ENCODE peak calls at places on chromosomes 3 and 15, in five cellular contexts. One of them, this sample, is unnamed. For H3K9me3, the result is how much of the 10 kb centered on the place peaks cover.

GRCh38 chr3:156509209-156510174 is 45.4 kb downstream of the SSR3 start:
- DNase-seq in aorta: no peak
- DNase-seq in neural progenitor cell: peak
- DNase-seq in right lobe of liver: no peak
- DNase-seq in WERI-Rb-1: no peak
- DNase-seq in this sample: no peak

GRCh38 chr15:63601026-63601726 is 4.0 kb downstream of the FBXL22 start:
- DNase-seq in WERI-Rb-1: peak
- DNase-seq in neural progenitor cell: peak
- DNase-seq in aorta: peak
- DNase-seq in right lobe of liver: no peak
- DNase-seq in this sample: peak

GRCh38 chr15:78709263-78709882 is 68.4 kb upstream of the CHRNB4 start:
- DNase-seq in right lobe of liver: peak
- DNase-seq in WERI-Rb-1: peak
- DNase-seq in aorta: peak
- DNase-seq in neural progenitor cell: peak
- DNase-seq in this sample: peak

GRCh38 chr3:155032918-155033317 is 47.2 kb upstream of the MME start:
- DNase-seq in right lobe of liver: no peak
- DNase-seq in neural progenitor cell: no peak
- DNase-seq in WERI-Rb-1: no peak
- DNase-seq in aorta: no peak
- DNase-seq in this sample: no peak

GRCh38 chr3:62659660-62660059 is 215.6 kb downstream of the CADPS start:
- DNase-seq in aorta: no peak
- DNase-seq in WERI-Rb-1: no peak
- DNase-seq in right lobe of liver: no peak
- DNase-seq in neural progenitor cell: no peak
- DNase-seq in this sample: no peak

GRCh38 chr3:104031598-104031997 is 1335.1 kb upstream of the ALCAM start:
- DNase-seq in right lobe of liver: no peak
- DNase-seq in aorta: no peak
- DNase-seq in WERI-Rb-1: no peak
- DNase-seq in neural progenitor cell: no peak
- DNase-seq in this sample: no peak

GRCh38 chr15:39135989-39136388 is 444.9 kb upstream of the THBS1 start:
- DNase-seq in right lobe of liver: no peak
- DNase-seq in neural progenitor cell: no peak
- DNase-seq in WERI-Rb-1: no peak
- DNase-seq in aorta: no peak
- DNase-seq in this sample: no peak

GRCh38 chr3:127388412-127388811 is 100.6 kb upstream of the PRR20G start:
- DNase-seq in neural progenitor cell: no peak
- DNase-seq in WERI-Rb-1: no peak
- DNase-seq in aorta: no peak
- DNase-seq in right lobe of liver: no peak
- DNase-seq in this sample: peak

GRCh38 chr3:158458464-158458863 is 112.5 kb upstream of the MLF1 start:
- DNase-seq in WERI-Rb-1: no peak
- DNase-seq in aorta: no peak
- DNase-seq in neural progenitor cell: no peak
- DNase-seq in right lobe of liver: no peak
- DNase-seq in this sample: no peak

GRCh38 chr3:42476225-42477160 is 25.9 kb upstream of the VIPR1 start:
- DNase-seq in aorta: no peak
- DNase-seq in WERI-Rb-1: peak
- DNase-seq in neural progenitor cell: no peak
- DNase-seq in right lobe of liver: no peak
- DNase-seq in this sample: no peak

GRCh38 chr15:65757256-65757655 is 34.8 kb downstream of the DENND4A start:
- DNase-seq in neural progenitor cell: no peak
- DNase-seq in WERI-Rb-1: peak
- DNase-seq in aorta: no peak
- DNase-seq in right lobe of liver: no peak
- DNase-seq in this sample: no peak

GRCh38 chr3:45865568-45865955 is 20.8 kb upstream of the CCR9 start:
- DNase-seq in neural progenitor cell: no peak
- DNase-seq in right lobe of liver: no peak
- DNase-seq in WERI-Rb-1: no peak
- DNase-seq in aorta: no peak
- DNase-seq in this sample: no peak

GRCh38 chr15:93030430-93031102 is 58.4 kb downstream of the RGMA start:
- DNase-seq in right lobe of liver: peak
- DNase-seq in neural progenitor cell: peak
- DNase-seq in aorta: peak
- DNase-seq in WERI-Rb-1: peak
- DNase-seq in this sample: peak

GRCh38 chr3:134345202-134345601 is 29.0 kb downstream of the AMOTL2 start:
- DNase-seq in right lobe of liver: no peak
- DNase-seq in aorta: peak
- DNase-seq in neural progenitor cell: no peak
- DNase-seq in WERI-Rb-1: no peak
- DNase-seq in this sample: no peak

GRCh38 chr3:172629470-172629869 is 81.4 kb downstream of the NCEH1 start:
- DNase-seq in right lobe of liver: no peak
- DNase-seq in neural progenitor cell: no peak
- DNase-seq in WERI-Rb-1: no peak
- DNase-seq in aorta: no peak
- DNase-seq in this sample: no peak

GRCh38 chr3:172626241-172626640 is 84.6 kb downstream of the NCEH1 start:
- DNase-seq in right lobe of liver: no peak
- DNase-seq in WERI-Rb-1: no peak
- DNase-seq in neural progenitor cell: no peak
- DNase-seq in aorta: no peak
- DNase-seq in this sample: no peak

GRCh38 chr3:172625404-172625803 is 85.5 kb downstream of the NCEH1 start:
- DNase-seq in right lobe of liver: no peak
- DNase-seq in aorta: no peak
- DNase-seq in neural progenitor cell: no peak
- DNase-seq in WERI-Rb-1: no peak
- DNase-seq in this sample: no peak

GRCh38 chr3:172624999-172625398 is 85.9 kb downstream of the NCEH1 start:
- DNase-seq in WERI-Rb-1: no peak
- DNase-seq in right lobe of liver: no peak
- DNase-seq in neural progenitor cell: no peak
- DNase-seq in aorta: no peak
- DNase-seq in this sample: no peak

GRCh38 chr3:172627057-172627809 is 83.6 kb downstream of the NCEH1 start:
- DNase-seq in right lobe of liver: no peak
- DNase-seq in WERI-Rb-1: no peak
- DNase-seq in neural progenitor cell: no peak
- DNase-seq in aorta: no peak
- DNase-seq in this sample: no peak
- H3K9me3 ChIP-seq in right lobe of liver: under half
- H3K9me3 ChIP-seq in WERI-Rb-1: under half
- H3K9me3 ChIP-seq in neural progenitor cell: under half
- H3K9me3 ChIP-seq in aorta: under half
- H3K9me3 ChIP-seq in this sample: under half

DNA sequence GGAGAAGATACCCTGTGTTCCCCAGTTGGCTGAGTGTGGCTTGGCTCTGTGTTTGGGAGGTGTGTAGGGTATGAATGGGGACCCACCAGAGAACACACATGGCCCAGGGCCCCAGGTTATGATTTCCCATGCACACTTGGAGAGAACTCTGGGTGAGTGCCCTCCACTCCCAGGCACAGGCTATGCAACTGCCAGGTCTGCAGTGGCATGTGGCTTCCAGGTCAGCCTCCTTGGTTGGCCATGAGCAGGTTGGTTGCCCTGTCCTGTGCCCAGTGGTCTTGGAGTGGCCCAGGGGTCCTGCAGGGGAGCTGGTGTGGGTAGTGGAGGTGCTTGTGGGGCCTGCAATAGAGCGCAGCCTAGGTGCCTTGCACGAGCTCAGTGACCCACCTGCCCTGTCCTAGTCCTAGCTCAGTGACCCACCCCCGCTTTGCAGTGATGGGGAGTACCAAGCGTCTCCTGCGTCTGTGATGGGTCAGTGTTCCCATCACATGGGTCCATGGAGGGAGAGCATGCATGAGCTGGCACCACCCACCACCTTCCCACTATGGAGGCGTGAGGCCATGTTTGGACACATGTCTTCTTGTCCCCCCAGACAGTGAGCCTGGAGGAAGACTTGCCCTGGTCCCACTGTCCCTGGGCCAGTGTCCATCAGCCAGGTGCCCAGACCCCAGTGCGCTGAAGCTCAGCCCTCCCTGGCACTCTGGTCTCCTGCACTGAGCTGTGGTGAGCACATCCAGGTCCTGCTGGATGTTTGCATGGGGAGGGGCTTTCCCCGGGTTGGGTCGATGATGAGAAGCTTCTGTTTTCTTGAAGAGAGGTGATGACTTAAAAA is 217.3 kb downstream of the SNRPN start:
- DNase-seq in aorta: peak
- DNase-seq in neural progenitor cell: no peak
- DNase-seq in right lobe of liver: peak
- DNase-seq in WERI-Rb-1: peak
- DNase-seq in this sample: peak
- H3K9me3 ChIP-seq in aorta: under half
- H3K9me3 ChIP-seq in neural progenitor cell: under half
- H3K9me3 ChIP-seq in right lobe of liver: under half
- H3K9me3 ChIP-seq in WERI-Rb-1: under half
- H3K9me3 ChIP-seq in this sample: half or more

DNA sequence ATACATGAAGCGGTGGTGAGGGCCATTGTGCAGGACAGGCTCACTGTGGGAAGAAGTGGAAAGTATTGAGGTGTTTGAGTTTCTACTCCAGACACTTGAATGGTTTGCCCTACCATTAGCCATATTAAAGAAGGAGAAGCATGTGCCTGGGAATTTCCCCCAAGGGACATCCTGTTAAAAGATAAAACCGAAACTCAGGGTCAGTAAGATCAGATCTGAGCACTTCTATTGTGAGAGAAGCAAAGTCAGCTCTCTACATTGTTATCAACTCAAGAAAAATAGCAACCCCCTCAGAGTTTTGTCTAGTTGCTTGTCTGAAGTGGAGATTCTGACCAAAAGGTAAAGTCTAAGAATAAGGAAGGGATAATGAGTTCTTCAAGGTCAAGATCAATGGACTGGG is 269.8 kb downstream of the CHST2 start:
- DNase-seq in aorta: no peak
- DNase-seq in neural progenitor cell: no peak
- DNase-seq in WERI-Rb-1: no peak
- DNase-seq in right lobe of liver: no peak
- DNase-seq in this sample: no peak
- H3K9me3 ChIP-seq in aorta: under half
- H3K9me3 ChIP-seq in neural progenitor cell: under half
- H3K9me3 ChIP-seq in WERI-Rb-1: under half
- H3K9me3 ChIP-seq in right lobe of liver: under half
- H3K9me3 ChIP-seq in this sample: under half

DNA sequence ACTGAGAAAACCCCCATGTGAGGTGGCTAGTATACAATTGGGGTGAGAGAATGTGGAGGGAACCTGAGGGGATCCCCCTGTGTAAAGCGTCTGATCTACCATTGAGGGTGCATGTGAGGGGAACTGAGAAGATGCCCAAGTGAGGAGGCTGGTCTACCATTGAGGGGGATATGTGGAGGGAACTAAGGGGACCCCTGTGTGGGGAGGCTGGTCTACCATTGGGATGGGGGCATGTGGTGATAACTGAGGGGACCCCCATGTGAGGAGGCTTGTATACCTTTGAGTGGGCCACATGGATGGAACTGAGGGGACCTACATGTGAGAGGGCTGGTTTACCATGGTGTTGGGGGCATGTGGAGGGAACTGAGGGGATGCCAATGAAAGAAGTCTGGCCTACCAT is 160.8 kb downstream of the FBLN2 start:
- DNase-seq in aorta: peak
- DNase-seq in neural progenitor cell: no peak
- DNase-seq in right lobe of liver: peak
- DNase-seq in WERI-Rb-1: no peak
- DNase-seq in this sample: no peak
- H3K9me3 ChIP-seq in aorta: under half
- H3K9me3 ChIP-seq in neural progenitor cell: under half
- H3K9me3 ChIP-seq in right lobe of liver: under half
- H3K9me3 ChIP-seq in WERI-Rb-1: under half
- H3K9me3 ChIP-seq in this sample: under half

GRCh38 chr3:178137831-178138230 is 398.4 kb upstream of the KCNMB2 start:
- DNase-seq in right lobe of liver: no peak
- DNase-seq in neural progenitor cell: no peak
- DNase-seq in WERI-Rb-1: no peak
- DNase-seq in aorta: no peak
- DNase-seq in this sample: no peak

GRCh38 chr3:178139116-178139515 is 397.1 kb upstream of the KCNMB2 start:
- DNase-seq in right lobe of liver: no peak
- DNase-seq in aorta: no peak
- DNase-seq in WERI-Rb-1: no peak
- DNase-seq in neural progenitor cell: no peak
- DNase-seq in this sample: no peak

GRCh38 chr3:178137206-178137605 is 399.0 kb upstream of the KCNMB2 start:
- DNase-seq in aorta: no peak
- DNase-seq in right lobe of liver: no peak
- DNase-seq in neural progenitor cell: no peak
- DNase-seq in WERI-Rb-1: no peak
- DNase-seq in this sample: no peak

GRCh38 chr3:178146406-178146831 is 389.8 kb upstream of the KCNMB2 start:
- DNase-seq in neural progenitor cell: peak
- DNase-seq in WERI-Rb-1: peak
- DNase-seq in aorta: no peak
- DNase-seq in right lobe of liver: no peak
- DNase-seq in this sample: no peak

DNA sequence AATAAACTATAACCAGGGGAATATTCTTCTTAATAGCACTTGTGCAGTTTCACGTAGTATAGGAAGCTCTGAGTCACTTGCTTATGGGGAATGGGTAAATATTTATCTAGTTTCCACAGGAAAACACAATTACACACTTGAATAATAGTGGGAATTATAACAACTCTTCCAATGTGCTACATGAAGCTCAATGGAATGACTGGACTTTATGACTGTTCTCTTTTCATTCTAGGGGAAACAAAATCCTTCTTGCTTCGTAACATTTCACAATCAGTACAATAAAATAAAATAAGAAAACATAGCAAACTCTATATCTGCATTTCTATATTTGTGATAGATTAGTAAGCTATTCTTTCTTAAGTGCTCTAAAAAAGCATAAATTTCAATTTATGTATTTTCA is 395.7 kb upstream of the KCNMB2 start:
- DNase-seq in right lobe of liver: no peak
- DNase-seq in neural progenitor cell: no peak
- DNase-seq in WERI-Rb-1: no peak
- DNase-seq in aorta: no peak
- DNase-seq in this sample: no peak
- H3K9me3 ChIP-seq in right lobe of liver: under half
- H3K9me3 ChIP-seq in neural progenitor cell: under half
- H3K9me3 ChIP-seq in WERI-Rb-1: under half
- H3K9me3 ChIP-seq in aorta: under half
- H3K9me3 ChIP-seq in this sample: under half

GRCh38 chr3:19641408-19641807 is 292.6 kb downstream of the EFHB start:
- DNase-seq in aorta: no peak
- DNase-seq in WERI-Rb-1: no peak
- DNase-seq in right lobe of liver: no peak
- DNase-seq in neural progenitor cell: no peak
- DNase-seq in this sample: no peak

GRCh38 chr3:19644405-19644804 is 289.6 kb downstream of the EFHB start:
- DNase-seq in neural progenitor cell: no peak
- DNase-seq in WERI-Rb-1: no peak
- DNase-seq in right lobe of liver: no peak
- DNase-seq in aorta: no peak
- DNase-seq in this sample: no peak

GRCh38 chr3:19645093-19645492 is 288.9 kb downstream of the EFHB start:
- DNase-seq in aorta: no peak
- DNase-seq in WERI-Rb-1: no peak
- DNase-seq in neural progenitor cell: no peak
- DNase-seq in right lobe of liver: no peak
- DNase-seq in this sample: no peak
- H3K9me3 ChIP-seq in aorta: under half
- H3K9me3 ChIP-seq in WERI-Rb-1: under half
- H3K9me3 ChIP-seq in neural progenitor cell: under half
- H3K9me3 ChIP-seq in right lobe of liver: under half
- H3K9me3 ChIP-seq in this sample: under half

GRCh38 chr15:26223720-26224119 is 360.6 kb upstream of the ATP10A start:
- DNase-seq in right lobe of liver: no peak
- DNase-seq in aorta: no peak
- DNase-seq in WERI-Rb-1: no peak
- DNase-seq in neural progenitor cell: no peak
- DNase-seq in this sample: no peak
- H3K9me3 ChIP-seq in right lobe of liver: under half
- H3K9me3 ChIP-seq in aorta: under half
- H3K9me3 ChIP-seq in WERI-Rb-1: under half
- H3K9me3 ChIP-seq in neural progenitor cell: under half
- H3K9me3 ChIP-seq in this sample: under half

This sample was measured in left ventricle myocardium inferior.